ENCODE peak calls at places on chromosomes 1 and 21, in eight cellular contexts. One of them, this sample, is unnamed.

GRCh38 chr1:155976913-155977606 is 1.3 kb downstream of the ARHGEF2 start:
- DNase-seq in GM19239: no peak
- DNase-seq in HFFc6: no peak
- DNase-seq in NT2/D1: no peak
- DNase-seq in cardiac septum: no peak
- DNase-seq in SHP77: no peak
- DNase-seq in mucosa of gallbladder: no peak
- DNase-seq in NCI-H1105 treated with DMSO at 0.1 percent for 48 hours: peak
- DNase-seq in this sample: no peak

GRCh38 chr1:8496473-8496872 is 178.6 kb downstream of the SLC45A1 start:
- DNase-seq in mucosa of gallbladder: no peak
- DNase-seq in HFFc6: no peak
- DNase-seq in cardiac septum: no peak
- DNase-seq in NT2/D1: no peak
- DNase-seq in NCI-H1105 treated with DMSO at 0.1 percent for 48 hours: no peak
- DNase-seq in GM19239: peak
- DNase-seq in SHP77: no peak
- DNase-seq in this sample: no peak

GRCh38 chr1:7865978-7866377 is 13.1 kb upstream of the UTS2 start:
- DNase-seq in NCI-H1105 treated with DMSO at 0.1 percent for 48 hours: no peak
- DNase-seq in cardiac septum: no peak
- DNase-seq in NT2/D1: no peak
- DNase-seq in GM19239: no peak
- DNase-seq in mucosa of gallbladder: no peak
- DNase-seq in HFFc6: no peak
- DNase-seq in SHP77: no peak
- DNase-seq in this sample: no peak

GRCh38 chr1:175839678-175840669 is 96.6 kb upstream of the TNR start:
- DNase-seq in NT2/D1: no peak
- DNase-seq in HFFc6: no peak
- DNase-seq in SHP77: peak
- DNase-seq in cardiac septum: no peak
- DNase-seq in NCI-H1105 treated with DMSO at 0.1 percent for 48 hours: no peak
- DNase-seq in GM19239: no peak
- DNase-seq in mucosa of gallbladder: no peak
- DNase-seq in this sample: no peak

GRCh38 chr1:238951809-238952208 is 434.6 kb upstream of the CHRM3 start:
- DNase-seq in HFFc6: peak
- DNase-seq in mucosa of gallbladder: no peak
- DNase-seq in SHP77: peak
- DNase-seq in cardiac septum: no peak
- DNase-seq in NT2/D1: peak
- DNase-seq in NCI-H1105 treated with DMSO at 0.1 percent for 48 hours: no peak
- DNase-seq in GM19239: no peak
- DNase-seq in this sample: peak

GRCh38 chr21:37762606-37763005 is 153.7 kb downstream of the KCNJ6 start:
- DNase-seq in NCI-H1105 treated with DMSO at 0.1 percent for 48 hours: no peak
- DNase-seq in cardiac septum: no peak
- DNase-seq in HFFc6: no peak
- DNase-seq in NT2/D1: no peak
- DNase-seq in SHP77: no peak
- DNase-seq in GM19239: no peak
- DNase-seq in mucosa of gallbladder: no peak
- DNase-seq in this sample: no peak

GRCh38 chr1:7515175-7515574 is 255.9 kb upstream of the VAMP3 start:
- DNase-seq in GM19239: no peak
- DNase-seq in SHP77: no peak
- DNase-seq in cardiac septum: no peak
- DNase-seq in NT2/D1: no peak
- DNase-seq in HFFc6: no peak
- DNase-seq in NCI-H1105 treated with DMSO at 0.1 percent for 48 hours: no peak
- DNase-seq in mucosa of gallbladder: no peak
- DNase-seq in this sample: no peak

GRCh38 chr1:19596065-19596718 is 47.9 kb upstream of the NBL1 start:
- DNase-seq in GM19239: no peak
- DNase-seq in SHP77: no peak
- DNase-seq in cardiac septum: no peak
- DNase-seq in NT2/D1: no peak
- DNase-seq in NCI-H1105 treated with DMSO at 0.1 percent for 48 hours: peak
- DNase-seq in mucosa of gallbladder: peak
- DNase-seq in HFFc6: peak
- DNase-seq in this sample: no peak

GRCh38 chr1:86515597-86515996 is 31.3 kb upstream of the CLCA4 start:
- DNase-seq in SHP77: peak
- DNase-seq in cardiac septum: no peak
- DNase-seq in mucosa of gallbladder: no peak
- DNase-seq in NT2/D1: no peak
- DNase-seq in HFFc6: no peak
- DNase-seq in NCI-H1105 treated with DMSO at 0.1 percent for 48 hours: peak
- DNase-seq in GM19239: no peak
- DNase-seq in this sample: peak

GRCh38 chr1:240337795-240338194 is 246.1 kb downstream of the FMN2 start:
- DNase-seq in GM19239: no peak
- DNase-seq in mucosa of gallbladder: peak
- DNase-seq in NT2/D1: no peak
- DNase-seq in SHP77: no peak
- DNase-seq in HFFc6: peak
- DNase-seq in NCI-H1105 treated with DMSO at 0.1 percent for 48 hours: no peak
- DNase-seq in cardiac septum: no peak
- DNase-seq in this sample: peak

GRCh38 chr1:81559662-81560350 is 240.9 kb upstream of the ADGRL2 start:
- DNase-seq in cardiac septum: no peak
- DNase-seq in HFFc6: no peak
- DNase-seq in GM19239: no peak
- DNase-seq in mucosa of gallbladder: no peak
- DNase-seq in SHP77: no peak
- DNase-seq in NT2/D1: no peak
- DNase-seq in NCI-H1105 treated with DMSO at 0.1 percent for 48 hours: no peak
- DNase-seq in this sample: no peak

GRCh38 chr1:7224081-7224534 is 438.9 kb downstream of the CAMTA1 start:
- DNase-seq in GM19239: no peak
- DNase-seq in HFFc6: no peak
- DNase-seq in NCI-H1105 treated with DMSO at 0.1 percent for 48 hours: no peak
- DNase-seq in NT2/D1: no peak
- DNase-seq in SHP77: no peak
- DNase-seq in cardiac septum: no peak
- DNase-seq in mucosa of gallbladder: no peak
- DNase-seq in this sample: no peak

GRCh38 chr21:39189857-39190604 is 6.8 kb upstream of the PSMG1 start:
- DNase-seq in HFFc6: peak
- DNase-seq in NCI-H1105 treated with DMSO at 0.1 percent for 48 hours: no peak
- DNase-seq in mucosa of gallbladder: no peak
- DNase-seq in NT2/D1: no peak
- DNase-seq in cardiac septum: no peak
- DNase-seq in GM19239: no peak
- DNase-seq in SHP77: no peak
- DNase-seq in this sample: peak

GRCh38 chr1:93014156-93014555 is 52.9 kb upstream of the DIPK1A start:
- DNase-seq in mucosa of gallbladder: no peak
- DNase-seq in GM19239: no peak
- DNase-seq in NT2/D1: no peak
- DNase-seq in NCI-H1105 treated with DMSO at 0.1 percent for 48 hours: no peak
- DNase-seq in SHP77: no peak
- DNase-seq in HFFc6: no peak
- DNase-seq in cardiac septum: no peak
- DNase-seq in this sample: no peak

GRCh38 chr1:110916669-110917306 is 43.8 kb downstream of the CD53 start:
- DNase-seq in NT2/D1: no peak
- DNase-seq in cardiac septum: no peak
- DNase-seq in HFFc6: peak
- DNase-seq in NCI-H1105 treated with DMSO at 0.1 percent for 48 hours: no peak
- DNase-seq in GM19239: peak
- DNase-seq in mucosa of gallbladder: no peak
- DNase-seq in SHP77: peak
- DNase-seq in this sample: peak

GRCh38 chr1:147177611-147178370 is 5.5 kb upstream of the PRKAB2 start:
- DNase-seq in NT2/D1: no peak
- DNase-seq in GM19239: no peak
- DNase-seq in NCI-H1105 treated with DMSO at 0.1 percent for 48 hours: no peak
- DNase-seq in mucosa of gallbladder: no peak
- DNase-seq in SHP77: no peak
- DNase-seq in HFFc6: peak
- DNase-seq in cardiac septum: no peak
- DNase-seq in this sample: peak

GRCh38 chr21:17463441-17463840 is 49.4 kb upstream of the CXADR start:
- DNase-seq in mucosa of gallbladder: no peak
- DNase-seq in HFFc6: peak
- DNase-seq in SHP77: no peak
- DNase-seq in NT2/D1: no peak
- DNase-seq in GM19239: no peak
- DNase-seq in cardiac septum: no peak
- DNase-seq in NCI-H1105 treated with DMSO at 0.1 percent for 48 hours: no peak
- DNase-seq in this sample: peak

GRCh38 chr1:29466258-29466657 is 229.9 kb downstream of the PTPRU start:
- DNase-seq in cardiac septum: peak
- DNase-seq in NT2/D1: no peak
- DNase-seq in GM19239: no peak
- DNase-seq in HFFc6: no peak
- DNase-seq in SHP77: no peak
- DNase-seq in mucosa of gallbladder: no peak
- DNase-seq in NCI-H1105 treated with DMSO at 0.1 percent for 48 hours: no peak
- DNase-seq in this sample: no peak

GRCh38 chr1:26254404-26254803 is 20.4 kb downstream of the CEP85 start:
- DNase-seq in cardiac septum: no peak
- DNase-seq in NT2/D1: no peak
- DNase-seq in HFFc6: no peak
- DNase-seq in mucosa of gallbladder: no peak
- DNase-seq in SHP77: no peak
- DNase-seq in NCI-H1105 treated with DMSO at 0.1 percent for 48 hours: no peak
- DNase-seq in GM19239: no peak
- DNase-seq in this sample: no peak

GRCh38 chr1:110572751-110573150 is 33.4 kb downstream of the KCNA2 start:
- DNase-seq in SHP77: no peak
- DNase-seq in NT2/D1: no peak
- DNase-seq in cardiac septum: no peak
- DNase-seq in NCI-H1105 treated with DMSO at 0.1 percent for 48 hours: no peak
- DNase-seq in HFFc6: no peak
- DNase-seq in GM19239: no peak
- DNase-seq in mucosa of gallbladder: no peak
- DNase-seq in this sample: no peak

GRCh38 chr1:13725714-13726175 is 25.8 kb downstream of the PRDM2 start:
- DNase-seq in mucosa of gallbladder: peak
- DNase-seq in GM19239: no peak
- DNase-seq in cardiac septum: no peak
- DNase-seq in NT2/D1: no peak
- DNase-seq in HFFc6: peak
- DNase-seq in SHP77: no peak
- DNase-seq in NCI-H1105 treated with DMSO at 0.1 percent for 48 hours: peak
- DNase-seq in this sample: peak

GRCh38 chr1:246724725-246725095 is 501 bp downstream of the SCCPDH start:
- DNase-seq in NCI-H1105 treated with DMSO at 0.1 percent for 48 hours: peak
- DNase-seq in GM19239: peak
- DNase-seq in SHP77: peak
- DNase-seq in cardiac septum: no peak
- DNase-seq in HFFc6: no peak
- DNase-seq in NT2/D1: peak
- DNase-seq in mucosa of gallbladder: no peak
- DNase-seq in this sample: peak

GRCh38 chr21:42674351-42674940 is 21.0 kb downstream of the PDE9A start:
- DNase-seq in NT2/D1: no peak
- DNase-seq in GM19239: no peak
- DNase-seq in HFFc6: no peak
- DNase-seq in SHP77: no peak
- DNase-seq in mucosa of gallbladder: no peak
- DNase-seq in NCI-H1105 treated with DMSO at 0.1 percent for 48 hours: peak
- DNase-seq in cardiac septum: no peak
- DNase-seq in this sample: no peak

GRCh38 chr1:15850450-15851079 is 3.1 kb downstream of the SPEN start:
- DNase-seq in mucosa of gallbladder: no peak
- DNase-seq in cardiac septum: no peak
- DNase-seq in HFFc6: no peak
- DNase-seq in NCI-H1105 treated with DMSO at 0.1 percent for 48 hours: no peak
- DNase-seq in GM19239: no peak
- DNase-seq in SHP77: no peak
- DNase-seq in NT2/D1: no peak
- DNase-seq in this sample: no peak

GRCh38 chr21:42424848-42425602 is 21.3 kb downstream of the UBASH3A start:
- DNase-seq in HFFc6: no peak
- DNase-seq in mucosa of gallbladder: no peak
- DNase-seq in cardiac septum: peak
- DNase-seq in NT2/D1: no peak
- DNase-seq in SHP77: no peak
- DNase-seq in GM19239: peak
- DNase-seq in NCI-H1105 treated with DMSO at 0.1 percent for 48 hours: no peak
- DNase-seq in this sample: no peak

GRCh38 chr1:235525314-235525713 is 21.1 kb upstream of the B3GALNT2 start:
- DNase-seq in NCI-H1105 treated with DMSO at 0.1 percent for 48 hours: no peak
- DNase-seq in mucosa of gallbladder: no peak
- DNase-seq in SHP77: no peak
- DNase-seq in HFFc6: no peak
- DNase-seq in cardiac septum: no peak
- DNase-seq in GM19239: no peak
- DNase-seq in NT2/D1: no peak
- DNase-seq in this sample: no peak

GRCh38 chr1:166490437-166490784 is 323.6 kb upstream of the FAM78B start:
- DNase-seq in NCI-H1105 treated with DMSO at 0.1 percent for 48 hours: no peak
- DNase-seq in NT2/D1: no peak
- DNase-seq in GM19239: no peak
- DNase-seq in SHP77: no peak
- DNase-seq in mucosa of gallbladder: no peak
- DNase-seq in cardiac septum: no peak
- DNase-seq in HFFc6: no peak
- DNase-seq in this sample: no peak

GRCh38 chr1:209493584-209493983 is 89.9 kb upstream of the CAMK1G start:
- DNase-seq in NT2/D1: no peak
- DNase-seq in cardiac septum: no peak
- DNase-seq in NCI-H1105 treated with DMSO at 0.1 percent for 48 hours: no peak
- DNase-seq in GM19239: no peak
- DNase-seq in HFFc6: no peak
- DNase-seq in mucosa of gallbladder: no peak
- DNase-seq in SHP77: no peak
- DNase-seq in this sample: peak

GRCh38 chr1:199221371-199222150 is 582.7 kb downstream of the PTPRC start:
- DNase-seq in GM19239: no peak
- DNase-seq in HFFc6: no peak
- DNase-seq in NT2/D1: no peak
- DNase-seq in mucosa of gallbladder: no peak
- DNase-seq in NCI-H1105 treated with DMSO at 0.1 percent for 48 hours: no peak
- DNase-seq in SHP77: no peak
- DNase-seq in cardiac septum: no peak
- DNase-seq in this sample: no peak

GRCh38 chr1:160219062-160219929 is 14.1 kb downstream of the PEA15 start:
- DNase-seq in HFFc6: peak
- DNase-seq in cardiac septum: no peak
- DNase-seq in NT2/D1: peak
- DNase-seq in SHP77: peak
- DNase-seq in mucosa of gallbladder: peak
- DNase-seq in GM19239: no peak
- DNase-seq in NCI-H1105 treated with DMSO at 0.1 percent for 48 hours: peak
- DNase-seq in this sample: peak

GRCh38 chr1:181392613-181393170 is 90.6 kb upstream of the CACNA1E start:
- DNase-seq in mucosa of gallbladder: no peak
- DNase-seq in HFFc6: peak
- DNase-seq in cardiac septum: no peak
- DNase-seq in NCI-H1105 treated with DMSO at 0.1 percent for 48 hours: no peak
- DNase-seq in GM19239: no peak
- DNase-seq in SHP77: no peak
- DNase-seq in NT2/D1: no peak
- DNase-seq in this sample: no peak

GRCh38 chr1:194159941-194160340 is 973.5 kb upstream of the B3GALT2 start:
- DNase-seq in cardiac septum: no peak
- DNase-seq in NCI-H1105 treated with DMSO at 0.1 percent for 48 hours: no peak
- DNase-seq in mucosa of gallbladder: no peak
- DNase-seq in SHP77: no peak
- DNase-seq in NT2/D1: no peak
- DNase-seq in HFFc6: peak
- DNase-seq in GM19239: no peak
- DNase-seq in this sample: no peak

GRCh38 chr1:114458208-114458777 is 52.7 kb downstream of the TRIM33 start:
- DNase-seq in HFFc6: peak
- DNase-seq in GM19239: no peak
- DNase-seq in NCI-H1105 treated with DMSO at 0.1 percent for 48 hours: no peak
- DNase-seq in NT2/D1: no peak
- DNase-seq in SHP77: no peak
- DNase-seq in mucosa of gallbladder: no peak
- DNase-seq in cardiac septum: no peak
- DNase-seq in this sample: peak

GRCh38 chr1:162612606-162613400 is 19.5 kb upstream of the DDR2 start:
- DNase-seq in HFFc6: peak
- DNase-seq in cardiac septum: no peak
- DNase-seq in NT2/D1: no peak
- DNase-seq in GM19239: no peak
- DNase-seq in NCI-H1105 treated with DMSO at 0.1 percent for 48 hours: no peak
- DNase-seq in SHP77: no peak
- DNase-seq in mucosa of gallbladder: no peak
- DNase-seq in this sample: peak

This sample was measured in fibroblast of the aortic adventitia.